ENCODE peak calls at places on chromosome 11, in ten cellular contexts. O is spleen, Y is gastrocnemius medialis, B is tibial artery, U is esophagus squamous epithelium, Q is body of pancreas, J is AG04450, D is mucosa of descending colon, N is neural progenitor cell, S is Caco-2. F is an unnamed sample.

GRCh38 chr11:4480577-4481539 is 1.6 kb upstream of the OR52K1 start:
- DNase-seq in U (no peak), N (no peak), Q (no peak), Y (no peak), B (no peak), D (no peak), J (no peak), O (no peak), S (no peak), F (no peak)

GRCh38 chr11:26827567-26828037 is 105.7 kb upstream of the SLC5A12 start:
- DNase-seq in N (no peak), J (no peak), S (no peak), B (no peak), U (no peak), Y (no peak), D (no peak), O (no peak), Q (peak), F (no peak)

GRCh38 chr11:35223429-35223828 is 84.5 kb downstream of the CD44 start:
- DNase-seq in D (no peak), O (no peak), B (no peak), Q (no peak), S (no peak), J (peak), U (no peak), N (peak), Y (no peak), F (no peak)

GRCh38 chr11:34238966-34239365 is 118.8 kb downstream of the ABTB2 start:
- DNase-seq in Y (no peak), Q (no peak), N (no peak), D (no peak), J (no peak), B (no peak), S (no peak), O (no peak), U (no peak), F (no peak)

GRCh38 chr11:70544774-70545625 is 146.7 kb downstream of the CTTN start:
- DNase-seq in S (no peak), B (peak), O (peak), U (no peak), Q (no peak), J (no peak), D (no peak), N (peak), Y (no peak), F (no peak)

GRCh38 chr11:109547356-109548027 is 125.5 kb downstream of the C11orf87 start:
- DNase-seq in U (no peak), Q (no peak), D (no peak), O (no peak), Y (no peak), J (peak), S (peak), N (no peak), B (no peak), F (no peak)

GRCh38 chr11:78420255-78420764 is 2.7 kb upstream of the GAB2 start:
- DNase-seq in O (peak), S (peak), N (peak), Q (peak), J (peak), Y (peak), D (peak), B (peak), U (no peak), F (peak)

GRCh38 chr11:9838229-9838628 is 174.4 kb downstream of the SWAP70 start:
- DNase-seq in B (no peak), N (no peak), U (no peak), S (no peak), Y (no peak), O (no peak), D (no peak), Q (no peak), J (no peak), F (no peak)

GRCh38 chr11:132312616-132313210 is 942.3 kb downstream of the NTM start:
- DNase-seq in Y (no peak), J (no peak), N (peak), S (peak), O (no peak), Q (no peak), B (no peak), U (no peak), D (peak), F (peak)

GRCh38 chr11:95939091-95939490 is 15.2 kb upstream of the MTMR2 start:
- DNase-seq in U (no peak), Q (no peak), S (no peak), N (no peak), B (no peak), Y (no peak), J (no peak), D (no peak), O (no peak), F (no peak)

GRCh38 chr11:13883042-13883441 is 79.5 kb upstream of the SPON1 start:
- DNase-seq in Q (no peak), O (no peak), J (no peak), N (no peak), U (no peak), Y (no peak), S (no peak), B (no peak), D (peak), F (peak)

GRCh38 chr11:61732705-61733104 is 19.7 kb upstream of the MYRF start:
- DNase-seq in S (no peak), D (no peak), J (no peak), U (no peak), Y (peak), Q (no peak), B (no peak), O (no peak), N (no peak), F (no peak)

GRCh38 chr11:19426719-19427066 is 185.9 kb upstream of the E2F8 start:
- DNase-seq in D (no peak), Y (no peak), Q (no peak), S (no peak), J (no peak), B (no peak), U (no peak), O (no peak), N (no peak), F (no peak)

GRCh38 chr11:68206211-68206610 is 6.9 kb downstream of the KMT5B start:
- DNase-seq in Y (no peak), B (no peak), J (no peak), S (peak), D (peak), O (peak), U (no peak), N (peak), Q (peak), F (peak)

GRCh38 chr11:123407124-123407995 is 22.7 kb upstream of the GRAMD1B start:
- DNase-seq in O (no peak), B (peak), Y (peak), N (peak), D (peak), Q (peak), U (no peak), S (peak), J (peak), F (peak)

GRCh38 chr11:29310706-29311342 is 706.0 kb downstream of the KCNA4 start:
- DNase-seq in O (no peak), B (no peak), Y (no peak), D (no peak), Q (no peak), J (no peak), U (no peak), S (no peak), N (no peak), F (no peak)

GRCh38 chr11:117300301-117300700 is 9.2 kb downstream of the BACE1-AS start:
- DNase-seq in Y (no peak), D (no peak), Q (peak), O (no peak), S (no peak), N (peak), B (peak), U (no peak), J (peak), F (no peak)
- H3K4me3 ChIP-seq in Y (no peak), D (no peak), Q (no peak), O (no peak), S (no peak), N (no peak), B (peak), U (no peak), J (no peak), F (no peak)

DNA sequence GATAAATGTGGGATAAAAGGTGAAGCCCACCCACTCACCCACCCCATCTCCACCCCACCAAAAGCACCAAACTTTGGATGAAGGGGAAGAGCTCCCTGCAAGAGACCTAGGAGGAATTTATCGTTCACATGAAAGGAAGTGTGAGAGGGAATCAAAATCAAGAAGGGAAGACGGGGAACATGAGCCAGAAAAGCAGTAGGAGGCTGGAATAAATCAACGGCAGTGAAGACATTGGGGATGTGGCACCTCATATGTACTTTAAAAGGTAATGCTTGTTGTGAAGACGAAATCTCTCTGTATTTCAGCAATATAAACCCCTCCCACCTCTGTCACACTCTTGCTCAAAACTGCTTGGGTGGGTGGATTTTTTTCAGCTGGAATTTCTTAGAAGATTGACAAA is 243.6 kb downstream of the BUD13 start:
- DNase-seq in Q (no peak), O (no peak), J (no peak), B (no peak), S (no peak), U (no peak), D (no peak), N (no peak), Y (no peak), F (no peak)
- H3K4me3 ChIP-seq in Q (no peak), O (no peak), J (no peak), B (no peak), S (no peak), U (no peak), D (no peak), N (no peak), Y (no peak), F (no peak)

GRCh38 chr11:71933141-71933933 is 4.5 kb downstream of the RNF121 start:
- DNase-seq in Q (no peak), D (no peak), N (no peak), S (no peak), U (no peak), J (no peak), B (no peak), Y (no peak), O (no peak), F (no peak)

GRCh38 chr11:71931245-71931602 is 2.4 kb downstream of the RNF121 start:
- DNase-seq in D (no peak), J (no peak), O (no peak), Y (no peak), S (no peak), N (no peak), Q (no peak), U (no peak), B (no peak), F (peak)

GRCh38 chr11:71935338-71935925 is 6.6 kb downstream of the RNF121 start:
- DNase-seq in D (no peak), J (no peak), S (no peak), O (no peak), Y (no peak), N (no peak), U (no peak), B (no peak), Q (no peak), F (no peak)

GRCh38 chr11:71936825-71937224 is 8.0 kb downstream of the RNF121 start:
- DNase-seq in O (no peak), N (no peak), D (no peak), U (no peak), Q (no peak), J (no peak), S (no peak), B (no peak), Y (no peak), F (no peak)

DNA sequence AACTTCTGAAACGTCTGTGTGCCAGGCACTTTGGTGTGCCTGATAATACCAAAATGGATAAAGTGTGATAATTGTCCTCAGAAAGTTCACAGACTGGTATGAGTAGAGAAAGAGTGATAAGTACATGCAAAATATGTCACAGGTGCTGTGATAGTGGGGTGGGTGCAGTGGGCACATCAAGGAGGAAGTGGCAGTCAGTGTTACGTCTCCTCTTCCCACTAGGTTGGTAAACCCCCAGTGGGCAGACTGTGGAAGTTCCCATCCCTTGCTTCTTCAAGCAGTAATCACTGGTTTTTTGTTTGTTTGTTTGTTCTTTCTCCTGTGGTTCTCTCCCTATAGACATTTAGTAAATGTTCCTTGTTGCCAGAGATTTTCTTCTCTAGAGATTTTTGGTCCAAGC is 5.4 kb downstream of the RNF121 start:
- DNase-seq in Q (no peak), O (no peak), J (no peak), S (no peak), U (no peak), B (no peak), D (no peak), N (no peak), Y (no peak), F (peak)
- H3K4me3 ChIP-seq in Q (no peak), O (no peak), J (no peak), S (no peak), U (no peak), B (no peak), D (no peak), N (no peak), Y (no peak), F (peak)

GRCh38 chr11:6234314-6235031 is at the start of gene FHIP1B:
- DNase-seq in N (peak), Y (peak), J (peak), S (peak), B (peak), O (peak), D (peak), Q (peak), U (peak), F (peak)

GRCh38 chr11:6229911-6230310 is 4.5 kb downstream of the FHIP1B start:
- DNase-seq in S (peak), U (no peak), J (no peak), Q (no peak), Y (no peak), N (no peak), D (peak), O (no peak), B (no peak), F (peak)

GRCh38 chr11:6237271-6237670 is 1.6 kb upstream of the CNGA4 start:
- DNase-seq in O (no peak), J (no peak), B (no peak), U (no peak), Q (no peak), S (no peak), D (no peak), Y (no peak), N (no peak), F (no peak)

GRCh38 chr11:6233984-6234313 is 487 bp downstream of the FHIP1B start:
- DNase-seq in O (no peak), N (peak), S (no peak), J (no peak), Q (no peak), B (no peak), D (no peak), Y (no peak), U (no peak), F (no peak)

DNA sequence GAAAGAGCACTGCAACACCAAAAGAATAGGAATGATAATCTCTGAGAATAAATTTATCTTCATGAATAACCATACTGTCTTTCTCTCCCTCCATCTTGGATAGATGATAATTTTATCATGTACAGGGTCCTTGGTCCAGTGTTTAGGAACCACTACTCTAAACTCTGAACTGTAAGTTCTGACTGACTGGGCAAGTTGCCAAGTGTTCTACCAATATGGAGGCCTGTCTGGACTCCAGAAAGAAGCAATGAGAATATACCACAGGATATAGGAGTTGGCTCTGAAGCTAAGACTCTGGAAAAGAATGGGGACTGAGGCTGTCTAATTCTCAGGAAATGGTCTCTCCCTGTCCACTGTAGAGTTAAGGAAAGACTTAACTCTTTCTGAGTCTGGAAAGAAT is 1.5 kb downstream of the FHIP1B start:
- DNase-seq in J (no peak), B (no peak), N (no peak), U (no peak), S (no peak), Q (no peak), O (no peak), Y (no peak), D (no peak), F (no peak)
- H3K4me3 ChIP-seq in J (no peak), B (no peak), N (peak), U (no peak), S (no peak), Q (no peak), O (no peak), Y (no peak), D (no peak), F (no peak)